ENCODE peak calls at places on chromosomes 1 and 21, in four cellular contexts. A is GM23338, R is mucosa of descending colon, L is psoas muscle. U is an unnamed sample.

GRCh38 chr1:8986814-8987190 is 39.4 kb downstream of the SLC2A7 start:
- DNase-seq in R (no peak), L (no peak), A (no peak), U (no peak)

GRCh38 chr1:26848499-26848898 is 14.4 kb upstream of the SFN start:
- DNase-seq in L (no peak), A (no peak), R (no peak), U (no peak)

GRCh38 chr1:156383023-156383422 is 14.0 kb downstream of the RHBG start:
- DNase-seq in R (no peak), A (peak; percentile 94), L (peak; percentile 73), U (peak; percentile 72)

GRCh38 chr1:24047101-24047459 is 64.9 kb downstream of the MYOM3 start:
- DNase-seq in R (no peak), A (no peak), L (peak; percentile 81), U (peak; percentile 30)

GRCh38 chr1:78369546-78369945 is 121.2 kb upstream of the PTGFR start:
- DNase-seq in L (no peak), R (no peak), A (no peak), U (no peak)

GRCh38 chr1:169836198-169836597 is 41.5 kb upstream of the METTL18 start:
- DNase-seq in R (no peak), A (no peak), L (no peak), U (no peak)

GRCh38 chr21:45093064-45093532 is 18.7 kb downstream of the ADARB1 start:
- DNase-seq in R (no peak), L (peak; percentile 79), A (no peak), U (peak; percentile 75)

GRCh38 chr1:14366361-14367018 is 232.0 kb upstream of the KAZN start:
- DNase-seq in L (peak; percentile 74), R (peak; percentile 56), A (peak; percentile 53), U (peak; percentile 36)

GRCh38 chr21:15682182-15682895 is 47.4 kb upstream of the USP25 start:
- DNase-seq in L (no peak), A (no peak), R (no peak), U (no peak)

GRCh38 chr1:172826096-172826741 is 167.3 kb downstream of the FASLG start:
- DNase-seq in R (no peak), L (no peak), A (peak; percentile 73), U (peak; percentile 25)

GRCh38 chr1:97013904-97014303 is 292.3 kb downstream of the PTBP2 start:
- DNase-seq in A (no peak), L (no peak), R (no peak), U (no peak)

GRCh38 chr21:26842976-26843911 is 2.0 kb downstream of the ADAMTS1 start:
- DNase-seq in L (peak; percentile 96), A (peak; percentile 83), R (peak; percentile 86), U (peak; percentile 93)

GRCh38 chr1:180182721-180183311 is 28.1 kb downstream of the QSOX1 start:
- DNase-seq in L (no peak), R (no peak), A (no peak), U (no peak)

GRCh38 chr1:26404641-26405040 is 6.0 kb upstream of the LIN28A start:
- DNase-seq in R (no peak), A (no peak), L (no peak), U (no peak)

GRCh38 chr21:41358193-41359166 is 3.3 kb upstream of the MX2 start:
- DNase-seq in L (no peak), R (peak; percentile 37), A (no peak), U (no peak)

GRCh38 chr1:214518387-214518786 is 33.0 kb downstream of the PTPN14 start:
- DNase-seq in R (no peak), A (no peak), L (no peak), U (no peak)

GRCh38 chr1:156591432-156592157 is at the start of gene NAXE:
- DNase-seq in A (peak; percentile 94), L (peak; percentile 83), R (peak; percentile 87), U (peak; percentile 89)

GRCh38 chr21:34534522-34534921 is 22.5 kb upstream of the KCNE1 start:
- DNase-seq in R (no peak), A (no peak), L (no peak), U (no peak)

GRCh38 chr1:197782719-197783328 is 7.5 kb upstream of the DENND1B start:
- DNase-seq in A (no peak), L (no peak), R (no peak), U (no peak)

GRCh38 chr1:74341702-74342339 is 106.6 kb downstream of the TNNI3K start:
- DNase-seq in L (no peak), A (no peak), R (no peak), U (peak; percentile 36)

GRCh38 chr1:38204698-38205097 is 158.1 kb upstream of the POU3F1 start:
- DNase-seq in L (no peak), R (no peak), A (no peak), U (no peak)

GRCh38 chr1:3283849-3284248 is 170.6 kb upstream of the ARHGEF16 start:
- DNase-seq in L (no peak), R (no peak), A (peak; percentile 74), U (peak; percentile 44)

GRCh38 chr1:246184503-246184902 is 322.6 kb downstream of the SMYD3 start:
- DNase-seq in A (no peak), R (no peak), L (no peak), U (no peak)

GRCh38 chr1:221435510-221435909 is 306.4 kb downstream of the DUSP10 start:
- DNase-seq in R (no peak), A (peak; percentile 76), L (no peak), U (no peak)

GRCh38 chr1:35881850-35882273 is 1.1 kb upstream of the AGO1 start:
- DNase-seq in L (no peak), R (no peak), A (no peak), U (no peak)

GRCh38 chr1:34066921-34067603 is 98.0 kb downstream of the CSMD2 start:
- DNase-seq in A (no peak), L (no peak), R (no peak), U (no peak)

GRCh38 chr1:225998560-225999226 is 450 bp downstream of the SDE2 start:
- DNase-seq in A (no peak), R (no peak), L (no peak), U (no peak)

GRCh38 chr1:226001088-226001487 is 1.9 kb upstream of the SDE2 start:
- DNase-seq in R (no peak), L (no peak), A (no peak), U (no peak)

GRCh38 chr1:225999912-226000337 is 782 bp upstream of the SDE2 start:
- DNase-seq in L (no peak), R (no peak), A (no peak), U (no peak)

GRCh38 chr1:225996946-225997545 is 2.1 kb downstream of the SDE2 start:
- DNase-seq in A (no peak), R (no peak), L (no peak), U (no peak)

DNA sequence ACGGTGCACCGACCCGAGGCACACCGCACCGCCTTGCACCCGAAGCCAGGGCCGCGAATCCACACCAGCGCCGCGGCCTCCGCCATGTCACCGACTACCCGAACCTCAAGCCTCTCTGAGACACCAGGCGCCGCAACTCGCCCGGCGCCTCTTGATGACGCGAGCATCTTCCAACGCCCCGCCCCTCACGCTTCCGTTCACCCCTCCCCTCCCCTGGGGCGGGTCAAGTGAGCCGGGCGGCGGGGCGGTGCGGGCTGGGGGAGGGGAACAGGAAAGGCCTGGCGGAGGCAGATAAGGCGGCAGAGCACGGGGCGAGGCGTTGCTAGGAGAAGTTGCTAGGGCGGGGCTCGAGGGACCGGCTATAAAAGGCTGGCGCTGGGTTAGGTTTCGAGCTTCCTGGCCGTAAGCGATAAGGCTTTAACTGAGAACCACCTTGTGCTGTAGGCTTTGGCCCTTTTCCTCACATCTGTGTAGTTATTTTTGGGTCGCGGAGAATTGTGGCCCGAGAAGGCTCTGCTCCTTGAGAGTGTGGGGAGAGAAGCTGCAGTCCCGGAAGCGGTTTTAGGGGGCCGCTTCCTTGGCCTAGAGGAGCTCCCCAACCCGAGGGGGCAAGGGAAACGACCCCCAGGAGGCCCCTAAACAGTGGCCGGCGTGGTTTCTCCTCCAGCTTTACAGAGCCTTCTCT is at the start of gene SDE2:
- DNase-seq in R (peak; percentile 100), L (peak; percentile 100), A (peak; percentile 100), U (peak; percentile 100)
- H3K4me1 ChIP-seq in R (peaks cover 34% of the 10 kb centered on the region), L (peaks cover 33% of the 10 kb centered on the region), A (peaks cover 36% of the 10 kb centered on the region), U (peaks cover 17% of the 10 kb centered on the region)

DNA sequence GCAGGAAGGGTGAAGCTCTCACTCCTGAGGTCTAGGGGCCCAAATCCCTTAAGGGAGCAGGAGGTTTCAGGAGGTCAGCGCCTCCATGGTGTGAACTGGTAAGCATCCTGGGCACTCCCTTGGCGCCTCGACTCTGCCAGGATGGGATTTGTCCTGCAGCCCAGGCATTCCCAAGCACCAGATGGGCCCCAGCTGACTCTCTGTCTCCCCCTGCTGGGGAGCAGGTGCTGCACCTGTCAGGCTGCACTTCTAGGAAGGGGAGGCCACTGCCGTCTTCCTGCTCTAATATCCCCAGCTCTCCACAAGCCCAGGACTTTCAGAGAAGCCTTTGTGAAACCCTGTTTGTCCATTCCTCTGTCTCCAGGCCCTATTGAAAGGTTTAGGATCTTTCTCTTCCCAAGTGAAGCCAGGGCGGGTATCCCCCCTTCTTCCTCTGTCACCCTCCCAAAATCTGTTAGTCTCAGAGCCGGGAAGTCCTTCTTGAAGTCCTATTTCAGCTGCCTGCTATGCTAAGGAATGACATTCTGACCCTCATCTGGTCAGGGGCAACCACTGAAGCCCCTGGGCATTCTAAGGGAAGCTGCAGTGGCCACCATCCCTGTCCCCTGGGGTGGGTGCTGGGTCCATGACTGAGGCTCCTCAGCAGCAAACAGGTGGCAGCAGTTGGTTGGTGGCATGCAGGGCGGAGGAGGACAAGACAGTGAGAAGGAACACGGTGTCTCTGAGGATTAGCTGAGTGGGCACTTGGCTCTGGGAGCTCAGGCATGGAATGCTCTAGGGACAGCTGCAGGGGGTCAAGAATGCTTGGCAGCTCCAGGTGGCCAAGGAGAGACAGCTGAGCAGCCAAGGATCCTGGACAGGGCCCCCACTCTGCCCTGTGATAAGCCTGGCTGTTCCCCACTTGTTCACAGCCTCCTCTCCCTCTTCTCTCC is 3.2 kb downstream of the MYBPH start:
- DNase-seq in L (peak; percentile 91), A (peak; percentile 85), R (peak; percentile 62), U (peak; percentile 48)
- H3K4me1 ChIP-seq in L (peaks cover 46% of the 10 kb centered on the region), A (no peaks in the 10 kb centered on the region), R (no peaks in the 10 kb centered on the region), U (no peaks in the 10 kb centered on the region)

GRCh38 chr1:247296599-247297180 is 35.0 kb downstream of the ZNF496 start:
- DNase-seq in L (no peak), R (no peak), A (no peak), U (no peak)
- H3K4me1 ChIP-seq in L (no peaks in the 10 kb centered on the region), R (peaks cover 13% of the 10 kb centered on the region), A (peaks cover 74% of the 10 kb centered on the region), U (no peaks in the 10 kb centered on the region)

GRCh38 chr1:223228201-223228600 is 85.2 kb upstream of the TLR5 start:
- DNase-seq in A (no peak), L (no peak), R (no peak), U (no peak)
- H3K4me1 ChIP-seq in A (no peaks in the 10 kb centered on the region), L (no peaks in the 10 kb centered on the region), R (no peaks in the 10 kb centered on the region), U (peaks cover 4% of the 10 kb centered on the region)

U was measured in heart left ventricle.